ENCODE peak calls at places on chromosome 15, in five cellular contexts. One of them, this sample, is unnamed.

GRCh38 chr15:69265347-69265955 is 33.3 kb upstream of the PAQR5 start:
- DNase-seq in T47D: peak; percentile 29
- DNase-seq in HS-5: no peak
- DNase-seq in hippocampal formation: peak; percentile 24
- DNase-seq in T-helper 9 cell: no peak
- DNase-seq in this sample: no peak

GRCh38 chr15:40085225-40085624 is 23.5 kb downstream of the BMF start:
- DNase-seq in T47D: no peak
- DNase-seq in HS-5: no peak
- DNase-seq in hippocampal formation: no peak
- DNase-seq in T-helper 9 cell: no peak
- DNase-seq in this sample: no peak

GRCh38 chr15:31273258-31273941 is 53.2 kb upstream of the KLF13 start:
- DNase-seq in T47D: no peak
- DNase-seq in HS-5: no peak
- DNase-seq in hippocampal formation: no peak
- DNase-seq in T-helper 9 cell: no peak
- DNase-seq in this sample: no peak

GRCh38 chr15:76057332-76058000 is 2.3 kb upstream of the TMEM266 start:
- DNase-seq in T47D: no peak
- DNase-seq in HS-5: no peak
- DNase-seq in hippocampal formation: no peak
- DNase-seq in T-helper 9 cell: peak; percentile 11
- DNase-seq in this sample: no peak

GRCh38 chr15:38531509-38531908 is 33.1 kb downstream of the RASGRP1 start:
- DNase-seq in T47D: no peak
- DNase-seq in HS-5: no peak
- DNase-seq in hippocampal formation: peak; percentile 16
- DNase-seq in T-helper 9 cell: no peak
- DNase-seq in this sample: peak; percentile 86

GRCh38 chr15:71471347-71471746 is 339.0 kb upstream of the NR2E3 start:
- DNase-seq in T47D: no peak
- DNase-seq in HS-5: no peak
- DNase-seq in hippocampal formation: no peak
- DNase-seq in T-helper 9 cell: no peak
- DNase-seq in this sample: no peak

GRCh38 chr15:66765478-66766281 is 63.6 kb downstream of the SMAD6 start:
- DNase-seq in T47D: peak; percentile 37
- DNase-seq in HS-5: no peak
- DNase-seq in hippocampal formation: no peak
- DNase-seq in T-helper 9 cell: no peak
- DNase-seq in this sample: peak; percentile 95

GRCh38 chr15:26631894-26632293 is 141.0 kb downstream of the GABRB3 start:
- DNase-seq in T47D: no peak
- DNase-seq in HS-5: no peak
- DNase-seq in hippocampal formation: no peak
- DNase-seq in T-helper 9 cell: no peak
- DNase-seq in this sample: no peak

GRCh38 chr15:39942101-39942752 is 8.3 kb downstream of the EIF2AK4 start:
- DNase-seq in T47D: no peak
- DNase-seq in HS-5: no peak
- DNase-seq in hippocampal formation: no peak
- DNase-seq in T-helper 9 cell: no peak
- DNase-seq in this sample: no peak

GRCh38 chr15:41773729-41774061 is 589 bp upstream of the MAPKBP1 start:
- DNase-seq in T47D: no peak
- DNase-seq in HS-5: no peak
- DNase-seq in hippocampal formation: no peak
- DNase-seq in T-helper 9 cell: no peak
- DNase-seq in this sample: no peak

GRCh38 chr15:71049706-71050422 is 65.4 kb upstream of the THSD4 start:
- DNase-seq in T47D: no peak
- DNase-seq in HS-5: no peak
- DNase-seq in hippocampal formation: no peak
- DNase-seq in T-helper 9 cell: no peak
- DNase-seq in this sample: no peak

GRCh38 chr15:52056001-52056400 is 37.0 kb downstream of the MAPK6 start:
- DNase-seq in T47D: no peak
- DNase-seq in HS-5: no peak
- DNase-seq in hippocampal formation: no peak
- DNase-seq in T-helper 9 cell: no peak
- DNase-seq in this sample: no peak

GRCh38 chr15:71443538-71443937 is 328.3 kb downstream of the THSD4 start:
- DNase-seq in T47D: no peak
- DNase-seq in HS-5: no peak
- DNase-seq in hippocampal formation: no peak
- DNase-seq in T-helper 9 cell: peak; percentile 16
- DNase-seq in this sample: no peak

GRCh38 chr15:96381463-96381862 is 51.0 kb downstream of the NR2F2 start:
- DNase-seq in T47D: no peak
- DNase-seq in HS-5: no peak
- DNase-seq in hippocampal formation: no peak
- DNase-seq in T-helper 9 cell: no peak
- DNase-seq in this sample: peak; percentile 86

GRCh38 chr15:95131071-95131683 is 899.8 kb downstream of the MCTP2 start:
- DNase-seq in T47D: no peak
- DNase-seq in HS-5: no peak
- DNase-seq in hippocampal formation: no peak
- DNase-seq in T-helper 9 cell: no peak
- DNase-seq in this sample: no peak

GRCh38 chr15:95345867-95346266 is 984.6 kb upstream of the NR2F2 start:
- DNase-seq in T47D: no peak
- DNase-seq in HS-5: no peak
- DNase-seq in hippocampal formation: no peak
- DNase-seq in T-helper 9 cell: no peak
- DNase-seq in this sample: no peak

GRCh38 chr15:68585574-68586273 is 6.9 kb downstream of the CORO2B start:
- DNase-seq in T47D: no peak
- DNase-seq in HS-5: no peak
- DNase-seq in hippocampal formation: peak; percentile 37
- DNase-seq in T-helper 9 cell: no peak
- DNase-seq in this sample: no peak

GRCh38 chr15:75694241-75695182 is 18.1 kb downstream of the CSPG4 start:
- DNase-seq in T47D: no peak
- DNase-seq in HS-5: peak; percentile 90
- DNase-seq in hippocampal formation: peak; percentile 41
- DNase-seq in T-helper 9 cell: no peak
- DNase-seq in this sample: peak; percentile 6

GRCh38 chr15:72685925-72686794 is at the start of the genes BBS4 and HIGD2B:
- DNase-seq in T47D: peak; percentile 55
- DNase-seq in HS-5: peak; percentile 64
- DNase-seq in hippocampal formation: no peak
- DNase-seq in T-helper 9 cell: peak; percentile 71
- DNase-seq in this sample: peak; percentile 36

GRCh38 chr15:65060641-65061397 is 7.0 kb downstream of the RASL12 start:
- DNase-seq in T47D: no peak
- DNase-seq in HS-5: no peak
- DNase-seq in hippocampal formation: peak; percentile 44
- DNase-seq in T-helper 9 cell: no peak
- DNase-seq in this sample: no peak

GRCh38 chr15:60735559-60736047 is 256.7 kb upstream of the ICE2 start:
- DNase-seq in T47D: no peak
- DNase-seq in HS-5: no peak
- DNase-seq in hippocampal formation: no peak
- DNase-seq in T-helper 9 cell: no peak
- DNase-seq in this sample: no peak

GRCh38 chr15:48191574-48192225 is at the start of gene CTXN2:
- DNase-seq in T47D: no peak
- DNase-seq in HS-5: no peak
- DNase-seq in hippocampal formation: peak; percentile 16
- DNase-seq in T-helper 9 cell: no peak
- DNase-seq in this sample: no peak

GRCh38 chr15:79608041-79608440 is 175.9 kb downstream of the MINAR1 start:
- DNase-seq in T47D: no peak
- DNase-seq in HS-5: no peak
- DNase-seq in hippocampal formation: no peak
- DNase-seq in T-helper 9 cell: no peak
- DNase-seq in this sample: no peak